ENCODE peak calls at places on chromosomes 5 and 9, in six cellular contexts. W is mucosa of gallbladder, L is cardiac septum, G is NCI-H446 treated with DMSO at 0.1 percent for 48 hours, H is heart left ventricle, I is iPS-NIHi11. B is an unnamed sample.

GRCh38 chr5:91556-92263 is at the start of gene PLEKHG4B:
- DNase-seq in G (peak), H (no peak), L (peak), W (no peak), I (peak), B (peak)

GRCh38 chr5:61822584-61822983 is 483.4 kb upstream of the KIF2A start:
- DNase-seq in L (no peak), I (no peak), H (no peak), G (no peak), W (no peak), B (no peak)

GRCh38 chr5:56481147-56481997 is 248.2 kb upstream of the ANKRD55 start:
- DNase-seq in G (no peak), W (no peak), H (peak), I (peak), L (peak), B (peak)

GRCh38 chr9:696332-697090 is 145.0 kb upstream of the DMRT1 start:
- DNase-seq in I (no peak), L (no peak), H (peak), W (no peak), G (no peak), B (no peak)

GRCh38 chr9:108119530-108120113 is 630.1 kb upstream of the KLF4 start:
- DNase-seq in H (peak), W (no peak), L (no peak), G (no peak), I (no peak), B (no peak)

GRCh38 chr5:91179018-91179417 is 204.1 kb downstream of the ARRDC3 start:
- DNase-seq in W (no peak), H (no peak), G (no peak), L (no peak), I (no peak), B (no peak)

GRCh38 chr5:31477516-31477915 is 54.4 kb downstream of the DROSHA start:
- DNase-seq in H (no peak), I (no peak), W (no peak), L (no peak), G (no peak), B (no peak)

GRCh38 chr5:143063175-143063970 is 293.2 kb downstream of the ARHGAP26 start:
- DNase-seq in H (peak), I (no peak), L (no peak), W (peak), G (no peak), B (no peak)

GRCh38 chr5:115419794-115420585 is 123.5 kb upstream of the CCDC112 start:
- DNase-seq in W (no peak), G (no peak), L (no peak), H (no peak), I (peak), B (no peak)

GRCh38 chr9:32741706-32742105 is 41.6 kb upstream of the TMEM215 start:
- DNase-seq in W (no peak), I (no peak), H (no peak), L (no peak), G (no peak), B (no peak)

GRCh38 chr9:89515416-89515815 is 17.5 kb upstream of the SEMA4D start:
- DNase-seq in G (peak), W (no peak), H (no peak), L (peak), I (no peak), B (no peak)

GRCh38 chr5:431001-431710 is 11.8 kb upstream of the EXOC3 start:
- DNase-seq in L (no peak), G (no peak), W (no peak), I (peak), H (no peak), B (peak)

GRCh38 chr5:145991044-145991575 is 54.7 kb downstream of the SH3RF2 start:
- DNase-seq in G (no peak), H (no peak), I (no peak), W (no peak), L (no peak), B (no peak)

GRCh38 chr5:109921735-109922395 is 232.1 kb downstream of the MAN2A1 start:
- DNase-seq in H (peak), W (no peak), L (peak), G (peak), I (no peak), B (no peak)

GRCh38 chr5:142915840-142916424 is 145.8 kb downstream of the ARHGAP26 start:
- DNase-seq in G (no peak), H (no peak), W (peak), L (no peak), I (peak), B (peak)

GRCh38 chr5:74660863-74661262 is 20.3 kb upstream of the ENC1 start:
- DNase-seq in L (no peak), G (no peak), I (no peak), H (no peak), W (no peak), B (no peak)

GRCh38 chr9:89864257-89864656 is 259.4 kb downstream of the GADD45G start:
- DNase-seq in W (no peak), I (no peak), G (no peak), H (no peak), L (peak), B (peak)

GRCh38 chr5:143054480-143054941 is 284.3 kb downstream of the ARHGAP26 start:
- DNase-seq in L (no peak), H (no peak), I (no peak), W (no peak), G (no peak), B (no peak)

GRCh38 chr9:107782381-107782780 is 292.8 kb upstream of the KLF4 start:
- DNase-seq in H (no peak), I (no peak), W (no peak), L (no peak), G (no peak), B (no peak)

GRCh38 chr5:107594253-107595045 is 76.3 kb downstream of the EFNA5 start:
- DNase-seq in W (no peak), L (no peak), G (peak), I (no peak), H (no peak), B (no peak)

GRCh38 chr5:22908129-22908528 is 55.0 kb upstream of the CDH12 start:
- DNase-seq in L (no peak), G (peak), H (no peak), W (no peak), I (no peak), B (no peak)

GRCh38 chr5:143920772-143921171 is 108.8 kb downstream of the HMHB1 start:
- DNase-seq in L (no peak), G (no peak), W (no peak), I (no peak), H (no peak), B (no peak)

GRCh38 chr5:134851307-134851923 is 5.6 kb downstream of the C5orf24 start:
- DNase-seq in W (no peak), I (no peak), G (no peak), L (no peak), H (no peak), B (no peak)

GRCh38 chr5:140041099-140041491 is 2.0 kb downstream of the NRG2 start:
- DNase-seq in L (no peak), I (no peak), W (no peak), H (no peak), G (no peak), B (no peak)

GRCh38 chr5:140220032-140220697 is 45.2 kb downstream of the CYSTM1 start:
- DNase-seq in I (no peak), W (no peak), G (no peak), L (no peak), H (no peak), B (no peak)

GRCh38 chr5:56176155-56176798 is 56.9 kb downstream of the ANKRD55 start:
- DNase-seq in H (peak), W (peak), I (no peak), L (no peak), G (no peak), B (no peak)

GRCh38 chr9:124272979-124273378 is 15.2 kb downstream of the NEK6 start:
- DNase-seq in L (no peak), W (no peak), I (no peak), H (no peak), G (no peak), B (no peak)

GRCh38 chr5:15577132-15577531 is 77.2 kb downstream of the FBXL7 start:
- DNase-seq in H (peak), I (no peak), L (no peak), W (no peak), G (no peak), B (no peak)

GRCh38 chr9:98130576-98131228 is 11.7 kb upstream of the TRIM14 start:
- DNase-seq in H (no peak), G (no peak), L (no peak), W (no peak), I (no peak), B (no peak)

GRCh38 chr5:55226027-55226933 is 835 bp downstream of the MCIDAS start:
- DNase-seq in H (no peak), L (no peak), G (peak), W (peak), I (peak), B (peak)

GRCh38 chr5:149367249-149367971 is 9.6 kb downstream of the PCYOX1L start:
- DNase-seq in H (peak), L (no peak), W (peak), I (peak), G (no peak), B (peak)

GRCh38 chr5:151601376-151601775 is 10.2 kb upstream of the FAT2 start:
- DNase-seq in I (no peak), W (no peak), H (no peak), G (no peak), L (peak), B (no peak)

GRCh38 chr5:172421-172820 is 18.9 kb upstream of the LRRC14B start:
- DNase-seq in I (no peak), W (no peak), H (no peak), G (no peak), L (peak), B (no peak)

GRCh38 chr5:153496835-153497234 is 6.4 kb downstream of the GRIA1 start:
- DNase-seq in I (peak), G (no peak), L (no peak), H (no peak), W (no peak), B (peak)

GRCh38 chr5:150329881-150330876 is 27.3 kb upstream of the TCOF1 start:
- DNase-seq in W (no peak), L (peak), I (no peak), H (no peak), G (no peak), B (no peak)

GRCh38 chr5:56685503-56686217 is 129.7 kb upstream of the MAP3K1 start:
- DNase-seq in I (no peak), L (no peak), W (no peak), H (no peak), G (no peak), B (no peak)

B was measured in NCI-H146.